ENCODE peak calls at places on chromosome 1, in ten cellular contexts. One of them, this sample, is unnamed.

GRCh38 chr1:14617791-14618190 is 19.3 kb downstream of the KAZN start:
- DNase-seq in pons: no peak
- DNase-seq in activated CD4-positive, CD25-positive, alpha-beta regulatory T cell: no peak
- DNase-seq in stimulated activated CD4-positive, alpha-beta T cell treated with anti-CD3 and anti-CD28 coated beads, Interleukin-1b, Interleukin-23, amount 100 ng/mL, for 1 hour: no peak
- DNase-seq in trophoblast cell: no peak
- DNase-seq in COR-L47: no peak
- DNase-seq in DMS153: no peak
- DNase-seq in OCI-M1: no peak
- DNase-seq in head of caudate nucleus: no peak
- DNase-seq in C1 segment of cervical spinal cord: no peak
- DNase-seq in this sample: no peak

GRCh38 chr1:111850124-111850523 is 94.4 kb downstream of the DDX20 start:
- DNase-seq in pons: no peak
- DNase-seq in C1 segment of cervical spinal cord: no peak
- DNase-seq in head of caudate nucleus: no peak
- DNase-seq in OCI-M1: no peak
- DNase-seq in activated CD4-positive, CD25-positive, alpha-beta regulatory T cell: no peak
- DNase-seq in COR-L47: no peak
- DNase-seq in trophoblast cell: no peak
- DNase-seq in DMS153: no peak
- DNase-seq in stimulated activated CD4-positive, alpha-beta T cell treated with anti-CD3 and anti-CD28 coated beads, Interleukin-1b, Interleukin-23, amount 100 ng/mL, for 1 hour: no peak
- DNase-seq in this sample: no peak

GRCh38 chr1:235018161-235018560 is 110.5 kb downstream of the TOMM20 start:
- DNase-seq in C1 segment of cervical spinal cord: no peak
- DNase-seq in stimulated activated CD4-positive, alpha-beta T cell treated with anti-CD3 and anti-CD28 coated beads, Interleukin-1b, Interleukin-23, amount 100 ng/mL, for 1 hour: no peak
- DNase-seq in COR-L47: no peak
- DNase-seq in DMS153: no peak
- DNase-seq in pons: no peak
- DNase-seq in OCI-M1: no peak
- DNase-seq in activated CD4-positive, CD25-positive, alpha-beta regulatory T cell: no peak
- DNase-seq in trophoblast cell: peak
- DNase-seq in head of caudate nucleus: no peak
- DNase-seq in this sample: no peak

GRCh38 chr1:159214149-159214760 is 9.6 kb downstream of the ACKR1 start:
- DNase-seq in DMS153: no peak
- DNase-seq in COR-L47: no peak
- DNase-seq in stimulated activated CD4-positive, alpha-beta T cell treated with anti-CD3 and anti-CD28 coated beads, Interleukin-1b, Interleukin-23, amount 100 ng/mL, for 1 hour: no peak
- DNase-seq in activated CD4-positive, CD25-positive, alpha-beta regulatory T cell: no peak
- DNase-seq in OCI-M1: peak
- DNase-seq in head of caudate nucleus: peak
- DNase-seq in trophoblast cell: peak
- DNase-seq in C1 segment of cervical spinal cord: peak
- DNase-seq in pons: peak
- DNase-seq in this sample: peak

GRCh38 chr1:86352096-86352495 is 44.0 kb downstream of the ODF2L start:
- DNase-seq in OCI-M1: no peak
- DNase-seq in trophoblast cell: no peak
- DNase-seq in stimulated activated CD4-positive, alpha-beta T cell treated with anti-CD3 and anti-CD28 coated beads, Interleukin-1b, Interleukin-23, amount 100 ng/mL, for 1 hour: no peak
- DNase-seq in pons: no peak
- DNase-seq in head of caudate nucleus: no peak
- DNase-seq in DMS153: no peak
- DNase-seq in activated CD4-positive, CD25-positive, alpha-beta regulatory T cell: no peak
- DNase-seq in COR-L47: no peak
- DNase-seq in C1 segment of cervical spinal cord: no peak
- DNase-seq in this sample: peak

GRCh38 chr1:193111641-193112090 is 6.5 kb upstream of the GLRX2 start:
- DNase-seq in OCI-M1: peak
- DNase-seq in stimulated activated CD4-positive, alpha-beta T cell treated with anti-CD3 and anti-CD28 coated beads, Interleukin-1b, Interleukin-23, amount 100 ng/mL, for 1 hour: no peak
- DNase-seq in DMS153: no peak
- DNase-seq in C1 segment of cervical spinal cord: no peak
- DNase-seq in activated CD4-positive, CD25-positive, alpha-beta regulatory T cell: no peak
- DNase-seq in head of caudate nucleus: no peak
- DNase-seq in trophoblast cell: peak
- DNase-seq in COR-L47: no peak
- DNase-seq in pons: no peak
- DNase-seq in this sample: peak

GRCh38 chr1:91014475-91014874 is 7.4 kb downstream of the ZNF644 start:
- DNase-seq in activated CD4-positive, CD25-positive, alpha-beta regulatory T cell: no peak
- DNase-seq in OCI-M1: no peak
- DNase-seq in DMS153: no peak
- DNase-seq in COR-L47: no peak
- DNase-seq in head of caudate nucleus: no peak
- DNase-seq in pons: peak
- DNase-seq in stimulated activated CD4-positive, alpha-beta T cell treated with anti-CD3 and anti-CD28 coated beads, Interleukin-1b, Interleukin-23, amount 100 ng/mL, for 1 hour: no peak
- DNase-seq in C1 segment of cervical spinal cord: no peak
- DNase-seq in trophoblast cell: no peak
- DNase-seq in this sample: no peak

GRCh38 chr1:69073176-69073575 is 494.5 kb upstream of the LRRC7 start:
- DNase-seq in trophoblast cell: no peak
- DNase-seq in activated CD4-positive, CD25-positive, alpha-beta regulatory T cell: no peak
- DNase-seq in head of caudate nucleus: no peak
- DNase-seq in DMS153: no peak
- DNase-seq in OCI-M1: no peak
- DNase-seq in C1 segment of cervical spinal cord: no peak
- DNase-seq in COR-L47: no peak
- DNase-seq in stimulated activated CD4-positive, alpha-beta T cell treated with anti-CD3 and anti-CD28 coated beads, Interleukin-1b, Interleukin-23, amount 100 ng/mL, for 1 hour: no peak
- DNase-seq in pons: no peak
- DNase-seq in this sample: no peak